ENCODE peak calls at places on chromosomes 1 and 21, in nine cellular contexts. One of them, this sample, is unnamed.

GRCh38 chr21:44434568-44434925 is 20.8 kb upstream of the LRRC3 start:
- DNase-seq in foreskin fibroblast: no peak
- DNase-seq in AG09319: no peak
- DNase-seq in psoas muscle: peak; percentile 19
- DNase-seq in AG04450: no peak
- DNase-seq in heart right ventricle: no peak
- DNase-seq in HFFc6: no peak
- DNase-seq in AG10803: no peak
- DNase-seq in endothelial cell: no peak
- DNase-seq in this sample: peak; percentile 1

GRCh38 chr1:78301141-78301540 is 189.6 kb upstream of the PTGFR start:
- DNase-seq in heart right ventricle: no peak
- DNase-seq in AG10803: peak; percentile 33
- DNase-seq in psoas muscle: no peak
- DNase-seq in AG09319: no peak
- DNase-seq in HFFc6: no peak
- DNase-seq in endothelial cell: no peak
- DNase-seq in foreskin fibroblast: peak; percentile 44
- DNase-seq in AG04450: no peak
- DNase-seq in this sample: no peak

GRCh38 chr1:51791888-51792287 is 86.6 kb downstream of the NRDC start:
- DNase-seq in AG04450: no peak
- DNase-seq in HFFc6: no peak
- DNase-seq in heart right ventricle: no peak
- DNase-seq in foreskin fibroblast: no peak
- DNase-seq in psoas muscle: no peak
- DNase-seq in AG09319: no peak
- DNase-seq in AG10803: no peak
- DNase-seq in endothelial cell: no peak
- DNase-seq in this sample: no peak

GRCh38 chr1:23743287-23744052 is at the start of gene ELOA:
- DNase-seq in endothelial cell: peak; percentile 71
- DNase-seq in heart right ventricle: peak; percentile 64
- DNase-seq in psoas muscle: peak; percentile 89
- DNase-seq in HFFc6: peak; percentile 24
- DNase-seq in AG10803: peak; percentile 63
- DNase-seq in AG04450: no peak
- DNase-seq in AG09319: no peak
- DNase-seq in foreskin fibroblast: peak; percentile 89
- DNase-seq in this sample: peak; percentile 58

GRCh38 chr1:226737819-226738420 is 1.2 kb downstream of the ITPKB start:
- DNase-seq in endothelial cell: peak; percentile 45
- DNase-seq in heart right ventricle: peak; percentile 35
- DNase-seq in psoas muscle: peak; percentile 70
- DNase-seq in AG10803: peak; percentile 25
- DNase-seq in HFFc6: peak; percentile 6
- DNase-seq in AG09319: no peak
- DNase-seq in AG04450: no peak
- DNase-seq in foreskin fibroblast: peak; percentile 72
- DNase-seq in this sample: peak; percentile 20

GRCh38 chr1:27138927-27139326 is 16.0 kb downstream of the SLC9A1 start:
- DNase-seq in heart right ventricle: no peak
- DNase-seq in endothelial cell: no peak
- DNase-seq in AG09319: no peak
- DNase-seq in psoas muscle: no peak
- DNase-seq in AG10803: no peak
- DNase-seq in HFFc6: no peak
- DNase-seq in AG04450: no peak
- DNase-seq in foreskin fibroblast: peak; percentile 46
- DNase-seq in this sample: no peak

GRCh38 chr1:204418174-204419063 is 6.8 kb upstream of the PPP1R15B start:
- DNase-seq in AG10803: peak; percentile 57
- DNase-seq in foreskin fibroblast: peak; percentile 71
- DNase-seq in AG09319: no peak
- DNase-seq in psoas muscle: no peak
- DNase-seq in AG04450: no peak
- DNase-seq in HFFc6: peak; percentile 73
- DNase-seq in heart right ventricle: no peak
- DNase-seq in endothelial cell: no peak
- DNase-seq in this sample: no peak

GRCh38 chr21:44865561-44866280 is 7.8 kb downstream of the PTTG1IP start:
- DNase-seq in foreskin fibroblast: no peak
- DNase-seq in psoas muscle: no peak
- DNase-seq in HFFc6: no peak
- DNase-seq in endothelial cell: no peak
- DNase-seq in AG09319: no peak
- DNase-seq in heart right ventricle: no peak
- DNase-seq in AG04450: no peak
- DNase-seq in AG10803: no peak
- DNase-seq in this sample: no peak

GRCh38 chr21:37767984-37768383 is 148.3 kb downstream of the KCNJ6 start:
- DNase-seq in AG09319: no peak
- DNase-seq in AG04450: no peak
- DNase-seq in psoas muscle: no peak
- DNase-seq in AG10803: peak; percentile 43
- DNase-seq in heart right ventricle: no peak
- DNase-seq in endothelial cell: no peak
- DNase-seq in HFFc6: no peak
- DNase-seq in foreskin fibroblast: peak; percentile 71
- DNase-seq in this sample: no peak

GRCh38 chr1:85245456-85245855 is 14.0 kb downstream of the C1orf52 start:
- DNase-seq in AG09319: no peak
- DNase-seq in AG04450: no peak
- DNase-seq in endothelial cell: no peak
- DNase-seq in psoas muscle: no peak
- DNase-seq in heart right ventricle: no peak
- DNase-seq in foreskin fibroblast: peak; percentile 41
- DNase-seq in HFFc6: no peak
- DNase-seq in AG10803: peak; percentile 55
- DNase-seq in this sample: no peak

GRCh38 chr1:210726621-210727020 is 397.9 kb downstream of the HHAT start:
- DNase-seq in heart right ventricle: peak; percentile 10
- DNase-seq in psoas muscle: no peak
- DNase-seq in HFFc6: peak; percentile 10
- DNase-seq in foreskin fibroblast: peak; percentile 6
- DNase-seq in AG10803: no peak
- DNase-seq in endothelial cell: peak; percentile 56
- DNase-seq in AG04450: peak; percentile 2
- DNase-seq in AG09319: no peak
- DNase-seq in this sample: peak; percentile 43

GRCh38 chr1:208235983-208236761 is 8.0 kb downstream of the PLXNA2 start:
- DNase-seq in AG04450: no peak
- DNase-seq in foreskin fibroblast: peak; percentile 77
- DNase-seq in endothelial cell: peak; percentile 31
- DNase-seq in psoas muscle: peak; percentile 79
- DNase-seq in AG10803: peak; percentile 76
- DNase-seq in HFFc6: no peak
- DNase-seq in AG09319: no peak
- DNase-seq in heart right ventricle: peak; percentile 67
- DNase-seq in this sample: no peak

DNA sequence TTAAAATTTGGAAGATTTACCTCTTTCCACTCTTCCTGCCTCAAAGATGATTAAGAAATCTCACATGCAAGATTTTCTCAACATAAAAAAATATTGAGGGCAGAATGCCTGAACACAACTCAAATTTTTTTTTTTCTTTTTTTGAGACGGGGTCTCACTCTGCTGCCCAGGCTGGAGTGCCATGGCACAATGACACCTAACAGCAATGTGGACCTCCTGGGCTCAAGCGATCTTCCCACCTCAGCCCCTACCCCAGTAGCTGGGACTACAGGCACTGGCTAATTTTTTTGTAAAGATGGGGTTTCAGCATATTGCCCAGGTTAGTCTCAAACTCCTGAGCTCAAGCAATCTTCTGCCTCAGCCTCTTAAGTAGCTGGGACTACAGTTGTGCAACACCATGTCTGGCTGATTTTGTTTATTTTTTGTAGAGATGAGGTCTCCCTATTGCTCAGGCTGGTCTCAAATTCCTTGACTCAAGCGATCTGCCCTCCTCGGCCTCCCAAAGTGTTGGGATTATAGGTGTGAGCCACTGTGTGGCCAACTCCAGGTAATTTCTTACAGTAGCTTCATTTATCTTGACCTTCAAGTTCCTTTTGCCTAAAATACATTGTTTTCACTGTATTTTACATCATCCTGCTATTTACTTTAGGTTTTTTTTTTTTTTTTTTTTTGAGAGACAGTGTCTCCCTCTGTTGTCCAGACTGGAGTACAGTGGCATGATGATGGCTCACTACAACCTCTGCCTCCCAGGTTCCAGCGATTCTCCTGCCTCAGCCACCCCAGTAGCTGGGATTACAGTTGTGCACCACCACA is 10.4 kb downstream of the NUCKS1 start:
- DNase-seq in psoas muscle: no peak
- DNase-seq in AG04450: peak; percentile 76
- DNase-seq in heart right ventricle: no peak
- DNase-seq in HFFc6: peak; percentile 36
- DNase-seq in foreskin fibroblast: peak; percentile 76
- DNase-seq in AG09319: peak; percentile 64
- DNase-seq in endothelial cell: no peak
- DNase-seq in AG10803: peak; percentile 60
- DNase-seq in this sample: no peak
- TF ChIP-seq CTCF in psoas muscle: no peak
- TF ChIP-seq CTCF in AG04450: peak; percentile 52
- TF ChIP-seq CTCF in heart right ventricle: no peak
- TF ChIP-seq CTCF in HFFc6: peak; percentile 61
- TF ChIP-seq CTCF in foreskin fibroblast: peak; percentile 39
- TF ChIP-seq CTCF in AG09319: peak; percentile 31
- TF ChIP-seq CTCF in endothelial cell: no peak
- TF ChIP-seq CTCF in AG10803: peak; percentile 24
- TF ChIP-seq CTCF in this sample: no peak

DNA sequence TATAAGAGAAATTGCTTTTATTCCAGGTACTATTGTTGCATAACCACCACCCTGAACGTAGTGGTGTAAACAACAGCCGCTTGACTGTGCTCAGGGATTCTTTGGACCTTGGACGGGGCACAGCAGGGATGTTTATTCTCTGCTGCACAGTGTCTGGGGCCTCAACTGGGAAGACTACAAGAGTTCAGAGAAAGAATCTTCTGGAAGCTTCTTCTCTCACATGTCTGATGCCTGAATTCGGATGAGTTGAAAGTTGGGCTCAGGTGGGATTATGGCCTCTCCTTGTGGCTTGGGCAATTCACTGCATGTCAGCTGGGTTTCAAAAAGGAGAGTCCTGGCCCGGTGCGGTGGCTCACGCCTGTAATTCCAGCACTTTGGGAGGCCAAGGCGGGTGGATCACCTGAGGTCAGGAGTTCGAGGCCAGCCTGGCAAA is 19.0 kb upstream of the SSBP3 start:
- DNase-seq in foreskin fibroblast: no peak
- DNase-seq in endothelial cell: no peak
- DNase-seq in heart right ventricle: no peak
- DNase-seq in AG04450: no peak
- DNase-seq in AG09319: no peak
- DNase-seq in psoas muscle: no peak
- DNase-seq in AG10803: no peak
- DNase-seq in HFFc6: no peak
- DNase-seq in this sample: no peak
- TF ChIP-seq CTCF in foreskin fibroblast: no peak
- TF ChIP-seq CTCF in endothelial cell: no peak
- TF ChIP-seq CTCF in heart right ventricle: peak; percentile 13
- TF ChIP-seq CTCF in AG04450: peak; percentile 36
- TF ChIP-seq CTCF in AG09319: peak; percentile 38
- TF ChIP-seq CTCF in psoas muscle: no peak
- TF ChIP-seq CTCF in AG10803: peak; percentile 39
- TF ChIP-seq CTCF in HFFc6: no peak
- TF ChIP-seq CTCF in this sample: no peak

DNA sequence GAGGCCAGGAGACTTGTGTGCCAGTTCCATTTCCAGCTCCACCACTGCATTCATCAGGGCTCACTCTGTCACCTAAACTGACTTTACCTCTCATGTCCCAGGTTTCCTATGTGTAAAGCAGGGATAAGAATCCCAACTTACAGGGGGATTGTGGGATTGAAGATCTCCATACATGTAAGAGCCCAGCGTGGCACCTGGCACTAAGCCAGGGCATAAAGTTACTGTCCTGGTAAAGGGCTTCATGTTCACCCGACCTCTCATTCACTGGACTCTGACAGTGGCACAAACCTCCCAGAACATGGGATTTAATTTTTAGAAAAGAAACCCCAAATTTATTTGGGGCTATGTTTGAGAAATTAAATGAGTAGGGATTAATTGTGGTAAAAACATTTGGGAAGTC is 8.9 kb upstream of the IGFN1 start:
- DNase-seq in HFFc6: no peak
- DNase-seq in psoas muscle: no peak
- DNase-seq in endothelial cell: no peak
- DNase-seq in heart right ventricle: no peak
- DNase-seq in AG04450: no peak
- DNase-seq in AG09319: no peak
- DNase-seq in foreskin fibroblast: no peak
- DNase-seq in AG10803: no peak
- DNase-seq in this sample: no peak
- TF ChIP-seq CTCF in HFFc6: no peak
- TF ChIP-seq CTCF in psoas muscle: no peak
- TF ChIP-seq CTCF in endothelial cell: no peak
- TF ChIP-seq CTCF in heart right ventricle: no peak
- TF ChIP-seq CTCF in AG04450: no peak
- TF ChIP-seq CTCF in AG09319: no peak
- TF ChIP-seq CTCF in foreskin fibroblast: no peak
- TF ChIP-seq CTCF in AG10803: no peak
- TF ChIP-seq CTCF in this sample: no peak

GRCh38 chr21:41847066-41847804 is 31.9 kb downstream of the PRDM15 start:
- DNase-seq in psoas muscle: no peak
- DNase-seq in AG10803: peak; percentile 62
- DNase-seq in AG09319: no peak
- DNase-seq in endothelial cell: no peak
- DNase-seq in foreskin fibroblast: peak; percentile 77
- DNase-seq in heart right ventricle: no peak
- DNase-seq in AG04450: no peak
- DNase-seq in HFFc6: no peak
- DNase-seq in this sample: no peak
- TF ChIP-seq CTCF in psoas muscle: no peak
- TF ChIP-seq CTCF in AG10803: peak; percentile 44
- TF ChIP-seq CTCF in AG09319: peak; percentile 8
- TF ChIP-seq CTCF in endothelial cell: no peak
- TF ChIP-seq CTCF in foreskin fibroblast: peak; percentile 46
- TF ChIP-seq CTCF in heart right ventricle: no peak
- TF ChIP-seq CTCF in AG04450: peak; percentile 26
- TF ChIP-seq CTCF in HFFc6: peak; percentile 11
- TF ChIP-seq CTCF in this sample: no peak

This sample was measured in progenitor cell of endocrine pancreas.